ENCODE peak calls at places on chromosome 16, in four cellular contexts. Q is neural progenitor cell, B is PC-3, A is HCT116. T is an unnamed sample.

GRCh38 chr16:78761427-78761826 is 662.0 kb downstream of the WWOX start:
- DNase-seq in Q (peak; percentile 58), B (no peak), A (no peak), T (no peak)

GRCh38 chr16:27240948-27241531 is 27.5 kb downstream of the NSMCE1 start:
- DNase-seq in Q (no peak), B (peak; percentile 27), A (no peak), T (no peak)

GRCh38 chr16:49757744-49758069 is 98.2 kb downstream of the ZNF423 start:
- DNase-seq in Q (peak; percentile 77), B (no peak), A (no peak), T (no peak)

GRCh38 chr16:27468941-27469531 is 67.1 kb downstream of the IL21R start:
- DNase-seq in Q (no peak), B (no peak), A (no peak), T (no peak)

GRCh38 chr16:50688867-50689266 is 4.5 kb upstream of the NOD2 start:
- DNase-seq in Q (no peak), B (no peak), A (no peak), T (no peak)

GRCh38 chr16:30095166-30096078 is 591 bp downstream of the YPEL3 start:
- DNase-seq in Q (peak; percentile 13), B (no peak), A (no peak), T (no peak)

GRCh38 chr16:57152096-57153093 is 33.4 kb downstream of the PSME3IP1 start:
- DNase-seq in Q (no peak), B (no peak), A (no peak), T (no peak)

GRCh38 chr16:71258371-71258770 is 27.8 kb upstream of the HYDIN start:
- DNase-seq in Q (no peak), B (no peak), A (no peak), T (no peak)

GRCh38 chr16:21203155-21203797 is 8.1 kb downstream of the ZP2 start:
- DNase-seq in Q (no peak), B (no peak), A (no peak), T (no peak)

GRCh38 chr16:67028555-67029248 is at the start of gene CBFB:
- DNase-seq in Q (peak; percentile 93), B (peak; percentile 85), A (peak; percentile 85), T (peak; percentile 96)

GRCh38 chr16:27154573-27155521 is 48.5 kb upstream of the KDM8 start:
- DNase-seq in Q (peak; percentile 81), B (peak; percentile 41), A (peak; percentile 56), T (peak; percentile 58)

GRCh38 chr16:73610605-73611177 is 562.8 kb upstream of the ZFHX3 start:
- DNase-seq in Q (peak; percentile 15), B (no peak), A (no peak), T (no peak)

GRCh38 chr16:68478526-68479249 is 30.4 kb upstream of the SMPD3 start:
- DNase-seq in Q (no peak), B (no peak), A (no peak), T (no peak)

DNA sequence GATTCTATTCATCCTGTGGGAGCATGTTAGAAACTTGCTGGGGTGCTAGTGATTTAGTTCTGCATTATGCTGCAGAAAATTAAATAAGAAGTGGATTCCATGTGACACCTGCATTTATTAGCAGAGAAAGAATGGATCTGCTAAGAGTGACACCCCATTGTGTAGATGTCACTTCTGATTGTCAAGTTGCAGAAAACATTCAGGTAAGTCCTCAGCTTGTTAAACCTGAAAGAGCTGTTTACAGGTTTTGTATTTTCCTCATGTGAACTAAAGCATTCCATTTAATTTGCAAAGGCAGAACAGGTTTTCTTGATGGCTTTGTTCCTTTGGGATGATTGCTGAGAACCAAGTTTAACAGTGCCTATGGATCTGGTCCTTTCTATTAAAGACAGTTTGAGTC is 238.7 kb downstream of the ABCC12 start:
- DNase-seq in Q (no peak), B (no peak), A (no peak), T (no peak)
- TF ChIP-seq EZH2 in Q (no peak), B (no peak), A (no peak), T (no peak)

GRCh38 chr16:89576173-89577054 is 856 bp downstream of the CPNE7 start:
- DNase-seq in Q (peak; percentile 30), B (no peak), A (no peak), T (no peak)

GRCh38 chr16:89573826-89574680 is 1.5 kb upstream of the CPNE7 start:
- DNase-seq in Q (no peak), B (no peak), A (no peak), T (no peak)

GRCh38 chr16:89577055-89577759 is 1.6 kb downstream of the CPNE7 start:
- DNase-seq in Q (no peak), B (no peak), A (no peak), T (no peak)

GRCh38 chr16:89574681-89575246 is 794 bp upstream of the CPNE7 start:
- DNase-seq in Q (peak; percentile 93), B (peak; percentile 69), A (peak; percentile 57), T (peak; percentile 88)

DNA sequence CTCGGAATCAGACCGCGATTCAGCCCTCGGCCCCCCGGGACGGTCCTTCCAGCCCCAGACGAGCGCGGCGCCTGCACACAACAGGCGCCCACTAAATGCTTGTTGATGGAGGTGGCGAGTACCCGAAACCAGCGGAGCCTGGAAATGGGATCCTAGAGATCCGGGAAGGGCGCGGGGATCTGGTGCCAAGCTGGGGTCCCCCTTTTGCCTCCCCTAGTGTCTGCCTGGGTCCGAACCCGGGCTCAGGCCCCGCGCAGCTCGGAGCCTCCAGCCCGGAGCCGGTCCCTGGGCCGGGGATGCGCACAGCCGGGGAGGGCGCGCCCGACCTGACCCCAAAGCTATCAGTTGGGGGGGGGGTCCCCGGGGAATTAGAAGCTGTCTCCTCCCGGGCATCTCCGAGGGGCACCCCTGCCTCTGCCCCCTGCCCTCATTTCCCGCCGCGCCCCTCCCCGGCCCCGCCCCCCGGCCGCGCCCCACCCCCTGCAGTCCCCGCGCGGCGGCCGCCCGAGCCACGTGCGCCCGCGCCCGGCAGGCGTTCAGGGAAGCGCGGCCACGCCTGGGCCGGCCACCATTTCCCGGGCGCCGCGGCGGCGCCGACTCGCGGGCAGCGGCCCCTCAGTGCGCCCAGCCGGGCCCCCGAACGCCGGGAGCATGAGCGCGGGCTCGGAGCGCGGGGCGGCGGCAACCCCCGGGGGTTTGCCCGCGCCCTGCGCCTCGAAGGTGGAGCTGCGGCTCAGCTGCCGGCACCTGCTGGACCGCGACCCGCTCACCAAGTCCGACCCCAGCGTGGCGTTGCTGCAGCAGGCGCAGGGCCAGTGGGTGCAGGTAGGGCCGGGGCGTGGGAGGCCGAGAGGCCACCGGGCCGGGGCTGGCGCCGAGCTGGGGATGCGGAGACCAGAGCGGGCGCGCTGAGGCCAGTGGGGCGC is at the start of gene CPNE7:
- DNase-seq in Q (peak; percentile 60), B (no peak), A (no peak), T (no peak)
- TF ChIP-seq EZH2 in Q (peak; percentile 82), B (no peak), A (no peak), T (no peak)

DNA sequence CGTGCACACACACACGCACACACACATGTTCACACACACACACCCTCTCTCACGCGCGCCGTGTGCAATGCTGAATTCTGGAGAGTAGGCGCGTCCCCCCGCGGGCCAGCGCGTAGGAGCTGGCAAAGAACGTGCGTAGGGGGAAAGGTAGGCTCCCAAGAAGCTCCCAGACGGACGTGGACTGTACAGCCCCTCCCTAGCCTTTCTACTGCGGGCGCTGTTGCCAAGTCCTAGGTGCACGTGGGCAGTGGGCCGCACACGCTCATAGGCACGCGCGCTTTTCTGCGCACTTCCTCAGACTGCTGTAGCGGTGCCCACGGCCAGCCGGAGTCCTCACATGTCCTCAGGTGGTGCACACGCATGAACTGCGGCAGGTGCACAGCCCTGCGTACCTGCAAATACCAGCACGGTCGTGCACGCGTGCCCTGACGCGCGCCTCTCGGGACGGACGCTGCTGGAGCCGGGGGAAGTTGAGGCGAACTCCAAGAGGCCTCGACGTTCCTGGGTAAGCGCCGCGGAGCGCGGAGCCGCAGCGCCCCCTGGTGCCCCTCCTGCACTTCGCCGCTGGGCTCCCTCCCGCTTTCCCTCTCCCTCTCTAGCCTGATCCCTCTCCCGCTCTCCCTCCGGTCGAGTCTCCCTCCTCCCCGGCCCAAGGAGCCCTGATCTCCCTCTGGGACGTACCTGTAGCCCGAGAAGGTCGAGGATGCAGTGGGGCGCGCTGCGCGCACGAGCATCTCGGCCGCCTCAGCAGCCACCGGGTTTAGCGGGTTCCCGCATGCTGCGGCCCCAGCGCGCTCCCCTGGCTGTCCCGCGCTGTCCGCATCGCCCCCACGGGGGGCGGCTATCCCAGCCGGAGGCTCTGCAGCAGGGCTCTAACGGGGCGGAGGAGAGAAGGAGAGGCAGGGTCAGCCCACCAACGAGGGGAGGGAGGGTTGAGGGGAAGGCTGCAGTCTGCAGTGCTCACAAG is 749 bp downstream of the GRIN2A start:
- DNase-seq in Q (peak; percentile 89), B (peak; percentile 59), A (peak; percentile 21), T (peak; percentile 88)
- TF ChIP-seq EZH2 in Q (no peak), B (no peak), A (no peak), T (peak; percentile 63)

DNA sequence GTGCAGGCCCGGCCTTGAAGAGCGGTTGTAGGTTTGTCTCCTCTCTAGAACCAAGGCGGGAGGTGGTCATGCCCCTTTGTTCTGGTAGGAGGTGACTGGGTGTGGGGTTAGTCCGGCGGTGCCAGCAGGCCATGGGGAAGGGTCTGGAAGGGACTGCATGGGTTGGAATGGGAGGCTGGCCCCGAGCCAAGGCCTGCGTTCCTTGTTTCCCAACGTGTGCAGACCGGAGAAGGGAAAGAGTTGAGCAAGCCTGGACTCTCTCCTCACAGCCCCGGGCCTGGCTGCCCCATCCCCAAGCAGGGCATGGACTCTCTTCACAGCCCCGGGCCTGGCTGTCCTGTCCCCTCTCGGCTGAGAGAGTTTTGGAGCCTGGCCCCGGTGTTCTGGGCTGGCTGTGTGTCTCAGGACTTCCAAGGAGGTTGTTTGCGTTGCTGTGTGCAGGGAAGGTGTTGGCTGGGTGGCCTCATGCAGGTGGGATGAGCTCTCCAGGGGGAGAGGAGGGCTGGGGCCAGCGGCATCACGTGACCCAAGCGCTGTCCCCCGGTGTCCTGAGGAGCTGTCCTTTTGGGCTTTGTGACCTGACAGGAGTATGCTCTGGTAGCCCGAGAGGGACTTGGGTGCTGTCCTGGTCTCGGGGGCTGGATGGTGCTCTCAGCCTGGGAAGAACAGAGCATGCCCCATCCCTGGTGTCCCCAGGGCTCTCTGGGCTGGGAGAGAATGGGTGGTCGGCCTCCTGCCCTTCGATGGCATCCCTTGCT is 2.6 kb downstream of the CACNA1H start:
- DNase-seq in Q (no peak), B (no peak), A (no peak), T (no peak)
- TF ChIP-seq EZH2 in Q (no peak), B (no peak), A (no peak), T (no peak)

GRCh38 chr16:12901597-12902436 is at the start of gene SHISA9:
- DNase-seq in Q (peak; percentile 85), B (no peak), A (no peak), T (peak; percentile 41)

GRCh38 chr16:12904041-12904671 is 2.8 kb downstream of the SHISA9 start:
- DNase-seq in Q (peak; percentile 74), B (no peak), A (no peak), T (no peak)

GRCh38 chr16:12901204-12901596 is 198 bp upstream of the SHISA9 start:
- DNase-seq in Q (peak; percentile 94), B (no peak), A (no peak), T (peak; percentile 44)

GRCh38 chr16:12902511-12903324 is 1.3 kb downstream of the SHISA9 start:
- DNase-seq in Q (peak; percentile 78), B (no peak), A (no peak), T (peak; percentile 13)

DNA sequence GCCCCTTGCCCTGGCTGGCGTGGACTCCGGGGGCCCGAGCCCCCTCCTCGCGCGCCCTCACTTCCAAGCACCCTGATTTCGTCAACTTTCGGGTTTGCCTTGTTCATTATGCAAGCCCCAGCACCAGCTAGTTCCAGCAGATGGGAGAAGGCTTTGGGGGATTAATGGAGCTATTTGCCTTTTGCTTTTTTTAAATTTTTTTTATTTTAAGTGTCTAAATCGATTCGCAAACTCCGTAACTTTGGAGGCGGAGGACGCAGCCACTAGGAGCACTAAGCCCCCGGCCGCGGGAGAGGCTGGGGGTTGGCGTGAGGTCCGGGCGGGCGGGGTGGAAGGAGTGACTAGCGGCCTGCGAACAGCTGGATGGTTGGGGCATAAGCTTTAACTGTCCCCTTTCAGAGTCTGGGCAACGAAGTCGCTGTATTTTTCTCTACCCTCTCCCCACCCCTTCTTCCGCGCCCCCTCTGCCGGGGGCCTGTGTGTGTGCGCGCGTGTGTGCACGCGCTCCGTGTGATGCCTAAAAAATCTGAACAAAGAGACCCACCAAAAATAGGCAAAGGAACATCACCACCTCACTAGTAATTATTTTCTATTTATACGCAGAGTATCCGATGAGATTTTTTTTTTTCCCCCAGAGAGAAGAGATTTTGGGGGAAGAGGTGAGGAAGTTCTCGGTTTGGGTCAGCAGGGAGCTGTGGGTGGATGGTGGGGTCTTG is 2.1 kb downstream of the SHISA9 start:
- DNase-seq in Q (peak; percentile 79), B (no peak), A (no peak), T (no peak)
- TF ChIP-seq EZH2 in Q (no peak), B (no peak), A (no peak), T (peak; percentile 78)